ENCODE peak calls at places on chromosomes 2 and 18, in ten cellular contexts. One of them, this sample, is unnamed. For H3K27me3, the result is how much of the 10 kb centered on the place peaks cover.

GRCh38 chr2:42806786-42807185 is 14.4 kb upstream of the HAAO start:
- DNase-seq in left ventricle myocardium inferior: no peak
- DNase-seq in CD4-positive, alpha-beta T cell: no peak
- DNase-seq in CD8-positive, alpha-beta memory T cell: no peak
- DNase-seq in adrenal gland: no peak
- DNase-seq in heart right ventricle: no peak
- DNase-seq in right cardiac atrium: no peak
- DNase-seq in left lung: no peak
- DNase-seq in MG63: no peak
- DNase-seq in HL-60: no peak
- DNase-seq in this sample: no peak

GRCh38 chr18:25223211-25223610 is 128.8 kb downstream of the ZNF521 start:
- DNase-seq in left ventricle myocardium inferior: no peak
- DNase-seq in CD4-positive, alpha-beta T cell: no peak
- DNase-seq in CD8-positive, alpha-beta memory T cell: no peak
- DNase-seq in adrenal gland: no peak
- DNase-seq in heart right ventricle: no peak
- DNase-seq in right cardiac atrium: no peak
- DNase-seq in left lung: peak
- DNase-seq in MG63: no peak
- DNase-seq in HL-60: no peak
- DNase-seq in this sample: no peak

GRCh38 chr18:55858661-55859111 is 270.7 kb upstream of the TCF4 start:
- DNase-seq in left ventricle myocardium inferior: no peak
- DNase-seq in CD4-positive, alpha-beta T cell: no peak
- DNase-seq in CD8-positive, alpha-beta memory T cell: no peak
- DNase-seq in adrenal gland: no peak
- DNase-seq in heart right ventricle: no peak
- DNase-seq in right cardiac atrium: no peak
- DNase-seq in left lung: no peak
- DNase-seq in MG63: no peak
- DNase-seq in HL-60: no peak
- DNase-seq in this sample: no peak

GRCh38 chr2:219010162-219010756 is 17.0 kb upstream of the CRYBA2 start:
- DNase-seq in left ventricle myocardium inferior: no peak
- DNase-seq in CD4-positive, alpha-beta T cell: no peak
- DNase-seq in CD8-positive, alpha-beta memory T cell: no peak
- DNase-seq in adrenal gland: no peak
- DNase-seq in heart right ventricle: no peak
- DNase-seq in right cardiac atrium: no peak
- DNase-seq in left lung: no peak
- DNase-seq in MG63: no peak
- DNase-seq in HL-60: no peak
- DNase-seq in this sample: no peak

GRCh38 chr2:219901155-219901554 is 273.7 kb downstream of the SLC4A3 start:
- DNase-seq in left ventricle myocardium inferior: no peak
- DNase-seq in CD4-positive, alpha-beta T cell: no peak
- DNase-seq in CD8-positive, alpha-beta memory T cell: no peak
- DNase-seq in adrenal gland: no peak
- DNase-seq in heart right ventricle: no peak
- DNase-seq in right cardiac atrium: no peak
- DNase-seq in left lung: no peak
- DNase-seq in MG63: no peak
- DNase-seq in HL-60: no peak
- DNase-seq in this sample: no peak

GRCh38 chr2:118940486-118941120 is 1.4 kb upstream of the MARCO start:
- DNase-seq in left ventricle myocardium inferior: peak
- DNase-seq in CD4-positive, alpha-beta T cell: no peak
- DNase-seq in CD8-positive, alpha-beta memory T cell: no peak
- DNase-seq in adrenal gland: peak
- DNase-seq in heart right ventricle: peak
- DNase-seq in right cardiac atrium: peak
- DNase-seq in left lung: peak
- DNase-seq in MG63: no peak
- DNase-seq in HL-60: peak
- DNase-seq in this sample: no peak

GRCh38 chr2:230161180-230161579 is 58.6 kb downstream of the SP110 start:
- DNase-seq in left ventricle myocardium inferior: no peak
- DNase-seq in CD4-positive, alpha-beta T cell: no peak
- DNase-seq in CD8-positive, alpha-beta memory T cell: no peak
- DNase-seq in adrenal gland: no peak
- DNase-seq in heart right ventricle: no peak
- DNase-seq in right cardiac atrium: no peak
- DNase-seq in left lung: no peak
- DNase-seq in MG63: no peak
- DNase-seq in HL-60: peak
- DNase-seq in this sample: no peak

GRCh38 chr18:54150226-54150625 is 74.2 kb downstream of the MBD2 start:
- DNase-seq in left ventricle myocardium inferior: no peak
- DNase-seq in CD4-positive, alpha-beta T cell: no peak
- DNase-seq in CD8-positive, alpha-beta memory T cell: no peak
- DNase-seq in adrenal gland: no peak
- DNase-seq in heart right ventricle: no peak
- DNase-seq in right cardiac atrium: no peak
- DNase-seq in left lung: peak
- DNase-seq in MG63: no peak
- DNase-seq in HL-60: no peak
- DNase-seq in this sample: no peak

GRCh38 chr2:149556452-149556851 is 31.1 kb downstream of the MMADHC start:
- DNase-seq in left ventricle myocardium inferior: no peak
- DNase-seq in CD4-positive, alpha-beta T cell: no peak
- DNase-seq in CD8-positive, alpha-beta memory T cell: no peak
- DNase-seq in adrenal gland: no peak
- DNase-seq in heart right ventricle: no peak
- DNase-seq in right cardiac atrium: no peak
- DNase-seq in left lung: no peak
- DNase-seq in MG63: no peak
- DNase-seq in HL-60: no peak
- DNase-seq in this sample: no peak

GRCh38 chr18:24273596-24273995 is 124.0 kb downstream of the OSBPL1A start:
- DNase-seq in left ventricle myocardium inferior: no peak
- DNase-seq in CD4-positive, alpha-beta T cell: no peak
- DNase-seq in CD8-positive, alpha-beta memory T cell: no peak
- DNase-seq in adrenal gland: peak
- DNase-seq in heart right ventricle: no peak
- DNase-seq in right cardiac atrium: no peak
- DNase-seq in left lung: no peak
- DNase-seq in MG63: peak
- DNase-seq in HL-60: no peak
- DNase-seq in this sample: no peak

GRCh38 chr2:238162516-238163441 is 4.0 kb downstream of the ERFE start:
- DNase-seq in left ventricle myocardium inferior: peak
- DNase-seq in CD4-positive, alpha-beta T cell: no peak
- DNase-seq in CD8-positive, alpha-beta memory T cell: no peak
- DNase-seq in adrenal gland: no peak
- DNase-seq in heart right ventricle: no peak
- DNase-seq in right cardiac atrium: peak
- DNase-seq in left lung: no peak
- DNase-seq in MG63: peak
- DNase-seq in HL-60: no peak
- DNase-seq in this sample: no peak

GRCh38 chr18:26657618-26658581 is 109.5 kb upstream of the KCTD1 start:
- DNase-seq in left ventricle myocardium inferior: no peak
- DNase-seq in CD4-positive, alpha-beta T cell: no peak
- DNase-seq in CD8-positive, alpha-beta memory T cell: no peak
- DNase-seq in adrenal gland: peak
- DNase-seq in heart right ventricle: no peak
- DNase-seq in right cardiac atrium: no peak
- DNase-seq in left lung: no peak
- DNase-seq in MG63: no peak
- DNase-seq in HL-60: no peak
- DNase-seq in this sample: no peak

DNA sequence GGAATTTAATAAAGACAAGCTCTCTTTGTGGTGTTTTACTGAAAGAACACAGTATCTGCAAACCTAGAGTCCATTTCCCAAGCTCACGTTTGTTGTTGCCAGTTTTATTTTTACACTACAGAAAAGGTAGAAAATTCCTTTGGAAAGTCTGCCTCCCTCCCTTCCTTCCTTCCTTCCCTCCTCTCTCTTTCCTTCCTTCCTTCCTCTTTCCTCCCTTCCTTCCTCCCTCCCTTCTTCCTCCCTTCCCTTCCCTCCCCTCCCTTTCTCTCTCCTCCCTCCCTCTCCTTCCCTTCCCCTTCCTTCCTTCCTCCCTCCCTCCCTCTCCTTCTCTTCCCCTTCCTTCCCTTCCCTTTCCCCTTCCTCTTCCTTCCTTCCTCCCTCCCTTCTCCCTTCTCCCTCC is 136.3 kb upstream of the REV1 start:
- DNase-seq in left ventricle myocardium inferior: no peak
- DNase-seq in CD4-positive, alpha-beta T cell: no peak
- DNase-seq in CD8-positive, alpha-beta memory T cell: no peak
- DNase-seq in adrenal gland: no peak
- DNase-seq in heart right ventricle: no peak
- DNase-seq in right cardiac atrium: no peak
- DNase-seq in left lung: no peak
- DNase-seq in MG63: no peak
- DNase-seq in HL-60: no peak
- DNase-seq in this sample: no peak
- H3K27me3 ChIP-seq in left ventricle myocardium inferior: under half
- H3K27me3 ChIP-seq in CD4-positive, alpha-beta T cell: under half
- H3K27me3 ChIP-seq in CD8-positive, alpha-beta memory T cell: under half
- H3K27me3 ChIP-seq in adrenal gland: under half
- H3K27me3 ChIP-seq in heart right ventricle: under half
- H3K27me3 ChIP-seq in right cardiac atrium: under half
- H3K27me3 ChIP-seq in left lung: under half
- H3K27me3 ChIP-seq in MG63: under half
- H3K27me3 ChIP-seq in HL-60: under half
- H3K27me3 ChIP-seq in this sample: under half

GRCh38 chr18:78970774-78971333 is 8.8 kb upstream of the SALL3 start:
- DNase-seq in left ventricle myocardium inferior: no peak
- DNase-seq in CD4-positive, alpha-beta T cell: no peak
- DNase-seq in CD8-positive, alpha-beta memory T cell: no peak
- DNase-seq in adrenal gland: no peak
- DNase-seq in heart right ventricle: no peak
- DNase-seq in right cardiac atrium: no peak
- DNase-seq in left lung: peak
- DNase-seq in MG63: no peak
- DNase-seq in HL-60: no peak
- DNase-seq in this sample: no peak

GRCh38 chr18:78972930-78973331 is 6.7 kb upstream of the SALL3 start:
- DNase-seq in left ventricle myocardium inferior: no peak
- DNase-seq in CD4-positive, alpha-beta T cell: no peak
- DNase-seq in CD8-positive, alpha-beta memory T cell: no peak
- DNase-seq in adrenal gland: no peak
- DNase-seq in heart right ventricle: no peak
- DNase-seq in right cardiac atrium: no peak
- DNase-seq in left lung: peak
- DNase-seq in MG63: no peak
- DNase-seq in HL-60: no peak
- DNase-seq in this sample: no peak

GRCh38 chr18:78972385-78972918 is 7.2 kb upstream of the SALL3 start:
- DNase-seq in left ventricle myocardium inferior: no peak
- DNase-seq in CD4-positive, alpha-beta T cell: no peak
- DNase-seq in CD8-positive, alpha-beta memory T cell: no peak
- DNase-seq in adrenal gland: no peak
- DNase-seq in heart right ventricle: no peak
- DNase-seq in right cardiac atrium: no peak
- DNase-seq in left lung: peak
- DNase-seq in MG63: no peak
- DNase-seq in HL-60: no peak
- DNase-seq in this sample: no peak

GRCh38 chr18:78973357-78974083 is 6.1 kb upstream of the SALL3 start:
- DNase-seq in left ventricle myocardium inferior: no peak
- DNase-seq in CD4-positive, alpha-beta T cell: no peak
- DNase-seq in CD8-positive, alpha-beta memory T cell: no peak
- DNase-seq in adrenal gland: no peak
- DNase-seq in heart right ventricle: no peak
- DNase-seq in right cardiac atrium: no peak
- DNase-seq in left lung: peak
- DNase-seq in MG63: no peak
- DNase-seq in HL-60: no peak
- DNase-seq in this sample: no peak

GRCh38 chr18:78971511-78972245 is 7.9 kb upstream of the SALL3 start:
- DNase-seq in left ventricle myocardium inferior: no peak
- DNase-seq in CD4-positive, alpha-beta T cell: no peak
- DNase-seq in CD8-positive, alpha-beta memory T cell: no peak
- DNase-seq in adrenal gland: no peak
- DNase-seq in heart right ventricle: no peak
- DNase-seq in right cardiac atrium: no peak
- DNase-seq in left lung: peak
- DNase-seq in MG63: no peak
- DNase-seq in HL-60: no peak
- DNase-seq in this sample: no peak
- H3K27me3 ChIP-seq in left ventricle myocardium inferior: half or more
- H3K27me3 ChIP-seq in CD4-positive, alpha-beta T cell: half or more
- H3K27me3 ChIP-seq in CD8-positive, alpha-beta memory T cell: under half
- H3K27me3 ChIP-seq in adrenal gland: half or more
- H3K27me3 ChIP-seq in heart right ventricle: half or more
- H3K27me3 ChIP-seq in right cardiac atrium: under half
- H3K27me3 ChIP-seq in left lung: half or more
- H3K27me3 ChIP-seq in MG63: under half
- H3K27me3 ChIP-seq in HL-60: half or more
- H3K27me3 ChIP-seq in this sample: under half

DNA sequence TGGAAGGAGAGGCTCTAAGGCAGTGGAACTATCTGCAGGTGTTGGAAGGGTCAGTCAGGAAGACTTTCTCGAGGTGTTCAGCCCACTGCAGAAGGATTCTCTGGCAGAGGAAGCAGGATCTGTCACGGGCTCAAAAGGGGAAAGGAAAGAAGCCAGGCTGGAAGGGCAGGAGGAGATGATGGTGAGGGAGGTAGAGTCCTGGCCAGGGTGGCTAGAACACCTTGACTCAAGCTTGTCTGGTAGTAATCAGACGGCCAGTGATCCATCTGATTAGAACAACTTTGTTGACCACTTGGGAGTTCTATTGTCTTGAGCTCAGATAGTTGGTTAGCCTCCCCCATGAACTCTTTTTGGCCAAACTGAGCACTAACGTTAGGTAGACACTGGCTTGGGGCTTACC is 9.7 kb upstream of the ATOH8 start:
- DNase-seq in left ventricle myocardium inferior: no peak
- DNase-seq in CD4-positive, alpha-beta T cell: no peak
- DNase-seq in CD8-positive, alpha-beta memory T cell: no peak
- DNase-seq in adrenal gland: no peak
- DNase-seq in heart right ventricle: no peak
- DNase-seq in right cardiac atrium: no peak
- DNase-seq in left lung: no peak
- DNase-seq in MG63: no peak
- DNase-seq in HL-60: no peak
- DNase-seq in this sample: no peak
- H3K27me3 ChIP-seq in left ventricle myocardium inferior: under half
- H3K27me3 ChIP-seq in CD4-positive, alpha-beta T cell: under half
- H3K27me3 ChIP-seq in CD8-positive, alpha-beta memory T cell: under half
- H3K27me3 ChIP-seq in adrenal gland: under half
- H3K27me3 ChIP-seq in heart right ventricle: under half
- H3K27me3 ChIP-seq in right cardiac atrium: under half
- H3K27me3 ChIP-seq in left lung: under half
- H3K27me3 ChIP-seq in MG63: under half
- H3K27me3 ChIP-seq in HL-60: under half
- H3K27me3 ChIP-seq in this sample: under half

DNA sequence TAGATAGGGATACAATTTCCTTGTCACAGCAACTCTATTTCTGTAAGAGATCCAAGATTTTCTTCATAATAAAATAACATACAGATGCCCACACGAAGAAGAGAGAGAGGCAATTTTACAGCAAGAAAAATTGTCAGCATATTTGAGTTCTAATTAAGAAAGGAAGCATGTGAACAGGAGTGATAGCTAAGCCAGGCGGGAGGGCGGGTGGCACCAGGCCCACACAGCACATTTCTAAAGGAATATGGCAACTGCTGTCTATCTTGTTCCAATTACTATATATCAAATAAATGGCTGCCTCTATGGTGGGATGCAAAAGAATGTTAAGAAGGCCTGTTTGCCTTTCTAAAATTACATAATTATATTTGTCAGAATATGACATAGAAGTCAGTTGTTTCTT is 248.3 kb upstream of the DOK6 start:
- DNase-seq in left ventricle myocardium inferior: no peak
- DNase-seq in CD4-positive, alpha-beta T cell: no peak
- DNase-seq in CD8-positive, alpha-beta memory T cell: no peak
- DNase-seq in adrenal gland: no peak
- DNase-seq in heart right ventricle: no peak
- DNase-seq in right cardiac atrium: no peak
- DNase-seq in left lung: no peak
- DNase-seq in MG63: no peak
- DNase-seq in HL-60: no peak
- DNase-seq in this sample: no peak
- H3K27me3 ChIP-seq in left ventricle myocardium inferior: under half
- H3K27me3 ChIP-seq in CD4-positive, alpha-beta T cell: under half
- H3K27me3 ChIP-seq in CD8-positive, alpha-beta memory T cell: under half
- H3K27me3 ChIP-seq in adrenal gland: under half
- H3K27me3 ChIP-seq in heart right ventricle: under half
- H3K27me3 ChIP-seq in right cardiac atrium: under half
- H3K27me3 ChIP-seq in left lung: under half
- H3K27me3 ChIP-seq in MG63: under half
- H3K27me3 ChIP-seq in HL-60: under half
- H3K27me3 ChIP-seq in this sample: under half

This sample was measured in CD4-positive, CD25-positive, alpha-beta regulatory T cell.